ENCODE peak calls at places on chromosomes 11 and 22, in six cellular contexts. One of them, this sample, is unnamed.

GRCh38 chr11:72069787-72070251 is 10.5 kb downstream of the NUMA1 start:
- DNase-seq in fibroblast of pulmonary artery: peak; percentile 81
- DNase-seq in H9: peak; percentile 42
- DNase-seq in CD8-positive, alpha-beta memory T cell: no peak
- DNase-seq in esophagus squamous epithelium: no peak
- DNase-seq in amniotic epithelial cell: peak; percentile 92
- DNase-seq in this sample: no peak

GRCh38 chr11:45896392-45897068 is 10.5 kb downstream of the FREY1 start:
- DNase-seq in fibroblast of pulmonary artery: no peak
- DNase-seq in H9: peak; percentile 82
- DNase-seq in CD8-positive, alpha-beta memory T cell: no peak
- DNase-seq in esophagus squamous epithelium: no peak
- DNase-seq in amniotic epithelial cell: no peak
- DNase-seq in this sample: no peak

GRCh38 chr11:45146072-45147016 is at the start of gene PRDM11:
- DNase-seq in fibroblast of pulmonary artery: peak; percentile 79
- DNase-seq in H9: peak; percentile 39
- DNase-seq in CD8-positive, alpha-beta memory T cell: peak; percentile 76
- DNase-seq in esophagus squamous epithelium: no peak
- DNase-seq in amniotic epithelial cell: peak; percentile 74
- DNase-seq in this sample: peak; percentile 60

GRCh38 chr11:17770048-17770652 is 35.6 kb downstream of the KCNC1 start:
- DNase-seq in fibroblast of pulmonary artery: no peak
- DNase-seq in H9: peak; percentile 55
- DNase-seq in CD8-positive, alpha-beta memory T cell: peak; percentile 30
- DNase-seq in esophagus squamous epithelium: no peak
- DNase-seq in amniotic epithelial cell: no peak
- DNase-seq in this sample: no peak

GRCh38 chr22:20130739-20131592 is 638 bp upstream of the ZDHHC8 start:
- DNase-seq in fibroblast of pulmonary artery: peak; percentile 77
- DNase-seq in H9: peak; percentile 75
- DNase-seq in CD8-positive, alpha-beta memory T cell: peak; percentile 84
- DNase-seq in esophagus squamous epithelium: peak; percentile 31
- DNase-seq in amniotic epithelial cell: peak; percentile 78
- DNase-seq in this sample: peak; percentile 68

GRCh38 chr11:78190871-78191538 is 2.3 kb downstream of the USP35 start:
- DNase-seq in fibroblast of pulmonary artery: no peak
- DNase-seq in H9: no peak
- DNase-seq in CD8-positive, alpha-beta memory T cell: peak; percentile 40
- DNase-seq in esophagus squamous epithelium: no peak
- DNase-seq in amniotic epithelial cell: no peak
- DNase-seq in this sample: no peak

GRCh38 chr11:57458060-57458409 is 2.3 kb upstream of the RTN4RL2 start:
- DNase-seq in fibroblast of pulmonary artery: no peak
- DNase-seq in H9: peak; percentile 70
- DNase-seq in CD8-positive, alpha-beta memory T cell: peak; percentile 52
- DNase-seq in esophagus squamous epithelium: no peak
- DNase-seq in amniotic epithelial cell: no peak
- DNase-seq in this sample: no peak

GRCh38 chr11:16000065-16000464 is 356.3 kb downstream of the SOX6 start:
- DNase-seq in fibroblast of pulmonary artery: peak; percentile 84
- DNase-seq in H9: no peak
- DNase-seq in CD8-positive, alpha-beta memory T cell: no peak
- DNase-seq in esophagus squamous epithelium: no peak
- DNase-seq in amniotic epithelial cell: peak; percentile 52
- DNase-seq in this sample: no peak

GRCh38 chr22:30945653-30946052 is 22.9 kb downstream of the MORC2 start:
- DNase-seq in fibroblast of pulmonary artery: no peak
- DNase-seq in H9: no peak
- DNase-seq in CD8-positive, alpha-beta memory T cell: no peak
- DNase-seq in esophagus squamous epithelium: no peak
- DNase-seq in amniotic epithelial cell: no peak
- DNase-seq in this sample: no peak

GRCh38 chr11:94656968-94657367 is 89.8 kb downstream of the PIWIL4 start:
- DNase-seq in fibroblast of pulmonary artery: no peak
- DNase-seq in H9: peak; percentile 60
- DNase-seq in CD8-positive, alpha-beta memory T cell: no peak
- DNase-seq in esophagus squamous epithelium: no peak
- DNase-seq in amniotic epithelial cell: no peak
- DNase-seq in this sample: no peak

This sample was measured in substantia nigra.